ENCODE peak calls at places on chromosomes 7 and 10, in six cellular contexts. K, B, S, I, Q and A are unnamed samples.

GRCh38 chr7:101218236-101219130 is 518 bp downstream of the ZNHIT1 start:
- DNase-seq in S (no peak), Q (no peak), K (no peak), I (no peak), B (no peak), A (no peak)

GRCh38 chr7:85765698-85766298 is 578.9 kb upstream of the SEMA3D start:
- DNase-seq in Q (no peak), S (no peak), I (no peak), K (no peak), B (no peak), A (no peak)

GRCh38 chr10:132905661-132906060 is 36.7 kb downstream of the CFAP46 start:
- DNase-seq in S (no peak), K (no peak), Q (no peak), B (no peak), I (no peak), A (no peak)

GRCh38 chr7:4751398-4751947 is 23.9 kb upstream of the AP5Z1 start:
- DNase-seq in S (no peak), B (no peak), Q (no peak), I (no peak), K (no peak), A (no peak)

GRCh38 chr10:97127960-97128850 is 57.6 kb downstream of the SLIT1 start:
- DNase-seq in S (no peak), B (no peak), K (no peak), I (no peak), Q (no peak), A (no peak)

GRCh38 chr10:35316346-35316967 is 19.9 kb upstream of the CCNY start:
- DNase-seq in Q (no peak), I (no peak), K (no peak), S (no peak), B (no peak), A (peak; percentile 34)

GRCh38 chr10:60849217-60849616 is 70.9 kb downstream of the CDK1 start:
- DNase-seq in K (no peak), S (no peak), Q (no peak), B (no peak), I (no peak), A (no peak)

GRCh38 chr10:86757110-86757790 is 831 bp downstream of the BMPR1A start:
- DNase-seq in S (no peak), B (peak; percentile 67), I (peak; percentile 42), K (no peak), Q (peak; percentile 59), A (peak; percentile 19)

GRCh38 chr7:130872756-130873448 is 138.9 kb upstream of the KLF14 start:
- DNase-seq in Q (no peak), K (no peak), S (no peak), I (no peak), B (no peak), A (no peak)

GRCh38 chr7:39688611-39689485 is 65.5 kb downstream of the RALA start:
- DNase-seq in I (no peak), K (no peak), Q (no peak), B (no peak), S (no peak), A (no peak)

GRCh38 chr7:43583424-43584199 is 704 bp downstream of the STK17A start:
- DNase-seq in B (peak; percentile 48), K (no peak), S (peak; percentile 65), I (peak; percentile 80), Q (no peak), A (peak; percentile 84)

GRCh38 chr7:129698516-129699418 is 87.2 kb downstream of the NRF1 start:
- DNase-seq in I (no peak), Q (no peak), B (no peak), S (no peak), K (no peak), A (no peak)

GRCh38 chr10:95242581-95243317 is 48.1 kb downstream of the PDLIM1 start:
- DNase-seq in B (peak; percentile 67), Q (peak; percentile 72), S (no peak), K (peak; percentile 32), I (no peak), A (peak; percentile 58)

GRCh38 chr10:128848807-128849206 is 618.2 kb upstream of the MGMT start:
- DNase-seq in K (no peak), I (no peak), Q (no peak), B (no peak), S (no peak), A (no peak)

GRCh38 chr10:33180390-33180789 is 154.1 kb downstream of the NRP1 start:
- DNase-seq in K (no peak), B (no peak), I (no peak), Q (no peak), S (no peak), A (no peak)

DNA sequence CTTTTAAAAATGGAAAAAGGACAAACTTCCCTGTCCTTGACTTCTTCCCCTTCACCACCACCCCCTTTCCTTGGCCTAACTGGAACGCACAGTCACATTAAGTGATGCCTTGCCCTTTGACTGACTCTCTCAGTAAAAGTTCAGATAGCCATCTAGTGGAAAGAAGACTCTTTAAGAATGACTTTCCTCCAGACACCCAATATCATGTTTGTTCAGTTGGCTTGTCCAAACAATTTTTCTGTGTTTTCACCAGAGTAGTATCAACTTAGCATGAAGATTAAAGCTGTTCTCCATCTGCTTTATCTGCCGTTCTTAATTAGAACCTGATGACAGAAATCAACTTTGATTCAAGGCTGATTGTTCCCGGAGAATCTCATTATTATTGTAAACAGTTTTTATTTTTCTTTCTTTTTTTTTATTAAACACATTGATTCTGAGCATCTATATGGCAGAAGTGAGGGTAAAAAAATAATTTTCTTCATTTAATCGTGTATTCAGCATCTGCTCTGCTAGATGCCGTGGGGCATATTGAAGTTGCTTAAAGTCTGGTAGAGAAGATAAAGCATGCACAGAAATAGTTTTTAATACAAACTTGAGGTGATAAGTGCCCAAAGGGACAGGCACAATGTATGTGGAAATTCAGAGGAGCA is 45.3 kb downstream of the CNNM2 start:
- DNase-seq in B (no peak), S (no peak), Q (peak; percentile 13), I (no peak), K (no peak), A (no peak)
- TF ChIP-seq CTCF in B (no peak), S (no peak), Q (no peak), I (no peak), K (no peak), A (no peak)

GRCh38 chr7:36036590-36036989 is 116.5 kb upstream of the EEPD1 start:
- DNase-seq in Q (no peak), B (no peak), I (peak; percentile 21), S (no peak), K (no peak), A (no peak)
- H3K4me3 ChIP-seq in Q (no peak overlapping the region), B (no peak overlapping the region), I (no peak overlapping the region), S (no peak overlapping the region), K (no peak overlapping the region), A (no peak overlapping the region)

GRCh38 chr7:100048680-100049079 is 894 bp upstream of the ZSCAN21 start:
- DNase-seq in I (no peak), K (no peak), Q (no peak), S (no peak), B (no peak), A (no peak)

GRCh38 chr7:100049441-100050291 is at the start of gene ZSCAN21:
- DNase-seq in B (peak; percentile 88), S (peak; percentile 21), K (peak; percentile 27), I (peak; percentile 89), Q (peak; percentile 88), A (peak; percentile 77)

GRCh38 chr7:100057006-100057405 is 7.4 kb downstream of the ZSCAN21 start:
- DNase-seq in Q (no peak), K (no peak), I (no peak), B (no peak), S (no peak), A (no peak)

GRCh38 chr7:100051611-100052010 is 2.0 kb downstream of the ZSCAN21 start:
- DNase-seq in B (no peak), Q (no peak), K (no peak), S (no peak), I (no peak), A (no peak)

DNA sequence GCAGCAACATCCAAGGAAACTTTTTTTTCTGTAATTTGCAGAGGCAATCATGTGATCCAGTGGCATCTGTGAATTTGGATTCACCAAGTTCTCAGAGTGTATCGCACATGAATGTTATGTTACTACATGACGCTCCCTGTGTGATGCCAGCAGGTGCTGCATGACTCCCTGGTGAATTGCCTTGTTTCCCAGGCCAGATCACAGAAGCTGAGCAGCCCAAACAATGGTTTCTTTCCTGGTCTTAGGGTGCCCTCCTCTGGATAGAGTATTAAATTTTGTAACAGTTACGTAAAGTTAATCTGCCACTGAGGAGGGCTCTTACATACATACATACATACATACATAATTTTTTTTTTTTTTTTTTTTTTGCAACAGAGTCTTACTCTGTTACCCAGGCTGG is 3.6 kb downstream of the ZSCAN21 start:
- DNase-seq in S (peak; percentile 10), B (peak; percentile 76), Q (peak; percentile 64), I (no peak), K (no peak), A (peak; percentile 55)
- TF ChIP-seq CTCF in S (no peak), B (peak; percentile 12), Q (peak; percentile 45), I (peak; percentile 39), K (peak; percentile 27), A (no peak)

GRCh38 chr10:104413528-104413927 is 59.9 kb downstream of the CFAP58 start:
- DNase-seq in B (no peak), Q (no peak), S (no peak), K (no peak), I (no peak), A (no peak)

GRCh38 chr10:104417629-104418292 is 64.1 kb downstream of the CFAP58 start:
- DNase-seq in B (no peak), K (no peak), S (no peak), Q (no peak), I (no peak), A (no peak)

GRCh38 chr10:104415526-104416165 is 62.0 kb downstream of the CFAP58 start:
- DNase-seq in I (no peak), Q (no peak), B (no peak), K (no peak), S (no peak), A (no peak)

GRCh38 chr10:104416851-104417250 is 63.2 kb downstream of the CFAP58 start:
- DNase-seq in B (no peak), I (no peak), Q (no peak), S (no peak), K (no peak), A (no peak)
- H3K4me3 ChIP-seq in B (no peak overlapping the region), I (no peak overlapping the region), Q (no peak overlapping the region), S (no peak overlapping the region), K (no peak overlapping the region), A (no peak overlapping the region)

DNA sequence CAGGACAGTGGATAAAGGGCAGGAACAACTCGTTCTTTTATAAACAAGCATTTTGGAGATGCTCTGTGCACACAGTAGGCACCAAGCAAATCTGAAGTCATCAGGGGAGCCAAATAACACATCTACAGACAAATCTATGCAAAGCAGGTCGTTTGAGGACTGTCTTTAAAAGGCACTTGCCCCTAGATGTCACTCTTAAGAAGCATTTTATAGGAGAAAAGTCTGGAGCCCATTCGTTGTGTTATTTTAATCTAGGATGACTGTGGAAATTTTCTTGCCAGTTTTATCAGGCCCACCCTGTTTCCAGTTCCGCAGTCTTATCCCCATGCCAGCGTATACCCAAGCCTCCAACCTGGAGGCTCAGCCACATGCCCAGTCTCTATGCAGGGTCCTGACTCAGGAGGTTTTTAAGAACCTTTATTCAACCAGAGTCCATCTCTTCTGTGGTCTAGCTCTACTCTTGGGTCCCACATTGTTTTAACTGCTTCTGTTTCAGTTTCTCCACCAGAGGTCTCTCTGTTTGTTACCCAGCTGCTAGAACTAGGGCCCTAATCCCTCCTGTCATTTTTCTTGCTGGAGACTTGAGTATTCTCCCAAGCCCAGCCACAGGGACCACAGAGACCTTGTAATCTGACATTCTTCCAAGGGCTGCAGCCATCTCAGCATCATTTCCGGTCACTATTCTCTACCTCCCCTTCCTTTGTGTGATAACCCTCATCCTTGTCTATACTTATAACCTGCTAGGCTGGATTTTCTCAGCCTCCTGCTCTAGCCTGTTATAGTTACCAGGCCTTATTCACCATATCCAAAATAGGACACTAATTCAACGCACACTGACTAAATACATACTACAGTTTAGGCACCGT is 26.7 kb downstream of the PIK3CG start:
- DNase-seq in S (no peak), I (no peak), K (no peak), Q (no peak), B (no peak), A (peak; percentile 42)
- TF ChIP-seq CTCF in S (peak; percentile 23), I (no peak), K (no peak), Q (no peak), B (no peak), A (no peak)